ENCODE peak calls at places on chromosomes 13 and 19, in ten cellular contexts. One of them, this sample, is unnamed.
A peak's percentile ranks its signal among the peaks of the same experiment; 100 is the strongest.

GRCh38 chr13:110319774-110320509 is 12.9 kb downstream of the COL4A2 start:
- DNase-seq in activated B cell treated with CpG ODN at 0.5 μM for 24 hours: no peak
- DNase-seq in HFF-Myc: no peak
- DNase-seq in AG10803: peak; percentile 77
- DNase-seq in heart right ventricle: no peak
- DNase-seq in AG04449: no peak
- DNase-seq in OCI-LY7: no peak
- DNase-seq in GM12865: no peak
- DNase-seq in GM12864: no peak
- DNase-seq in fibroblast of villous mesenchyme: peak; percentile 84
- DNase-seq in this sample: peak; percentile 54

GRCh38 chr13:27427663-27428062 is 3.2 kb downstream of the GTF3A start:
- DNase-seq in OCI-LY7: no peak
- DNase-seq in HFF-Myc: no peak
- DNase-seq in heart right ventricle: no peak
- DNase-seq in GM12864: no peak
- DNase-seq in fibroblast of villous mesenchyme: no peak
- DNase-seq in GM12865: no peak
- DNase-seq in AG04449: no peak
- DNase-seq in AG10803: peak; percentile 45
- DNase-seq in activated B cell treated with CpG ODN at 0.5 μM for 24 hours: no peak
- DNase-seq in this sample: no peak

GRCh38 chr19:15479391-15480345 is at the start of gene PGLYRP2:
- DNase-seq in OCI-LY7: no peak
- DNase-seq in GM12865: no peak
- DNase-seq in AG04449: no peak
- DNase-seq in HFF-Myc: no peak
- DNase-seq in GM12864: no peak
- DNase-seq in activated B cell treated with CpG ODN at 0.5 μM for 24 hours: no peak
- DNase-seq in fibroblast of villous mesenchyme: no peak
- DNase-seq in AG10803: no peak
- DNase-seq in heart right ventricle: peak; percentile 29
- DNase-seq in this sample: no peak

GRCh38 chr13:100789025-100789424 is 114.4 kb upstream of the TMTC4 start:
- DNase-seq in heart right ventricle: no peak
- DNase-seq in activated B cell treated with CpG ODN at 0.5 μM for 24 hours: no peak
- DNase-seq in fibroblast of villous mesenchyme: no peak
- DNase-seq in AG04449: no peak
- DNase-seq in AG10803: no peak
- DNase-seq in OCI-LY7: no peak
- DNase-seq in GM12864: no peak
- DNase-seq in HFF-Myc: no peak
- DNase-seq in GM12865: no peak
- DNase-seq in this sample: no peak

GRCh38 chr13:111893071-111893606 is 173.8 kb upstream of the SOX1 start:
- DNase-seq in OCI-LY7: no peak
- DNase-seq in activated B cell treated with CpG ODN at 0.5 μM for 24 hours: no peak
- DNase-seq in GM12865: no peak
- DNase-seq in heart right ventricle: no peak
- DNase-seq in GM12864: no peak
- DNase-seq in AG10803: no peak
- DNase-seq in fibroblast of villous mesenchyme: no peak
- DNase-seq in HFF-Myc: no peak
- DNase-seq in AG04449: no peak
- DNase-seq in this sample: peak; percentile 75

GRCh38 chr19:47253467-47253881 is 2.9 kb upstream of the CCDC9 start:
- DNase-seq in fibroblast of villous mesenchyme: peak; percentile 68
- DNase-seq in AG04449: peak; percentile 69
- DNase-seq in GM12865: no peak
- DNase-seq in GM12864: no peak
- DNase-seq in activated B cell treated with CpG ODN at 0.5 μM for 24 hours: no peak
- DNase-seq in OCI-LY7: no peak
- DNase-seq in AG10803: peak; percentile 87
- DNase-seq in HFF-Myc: no peak
- DNase-seq in heart right ventricle: no peak
- DNase-seq in this sample: no peak

GRCh38 chr19:29526730-29527499 is 1.1 kb downstream of the VSTM2B start:
- DNase-seq in OCI-LY7: no peak
- DNase-seq in heart right ventricle: no peak
- DNase-seq in AG04449: no peak
- DNase-seq in HFF-Myc: no peak
- DNase-seq in GM12865: no peak
- DNase-seq in activated B cell treated with CpG ODN at 0.5 μM for 24 hours: no peak
- DNase-seq in AG10803: no peak
- DNase-seq in fibroblast of villous mesenchyme: no peak
- DNase-seq in GM12864: no peak
- DNase-seq in this sample: no peak

GRCh38 chr13:32650705-32651311 is 64.6 kb downstream of the PDS5B start:
- DNase-seq in AG10803: peak; percentile 63
- DNase-seq in HFF-Myc: peak; percentile 47
- DNase-seq in OCI-LY7: peak; percentile 75
- DNase-seq in AG04449: no peak
- DNase-seq in GM12865: peak; percentile 86
- DNase-seq in fibroblast of villous mesenchyme: peak; percentile 75
- DNase-seq in heart right ventricle: no peak
- DNase-seq in GM12864: peak; percentile 60
- DNase-seq in activated B cell treated with CpG ODN at 0.5 μM for 24 hours: no peak
- DNase-seq in this sample: no peak

GRCh38 chr13:112532837-112533745 is 54.9 kb downstream of the TUBGCP3 start:
- DNase-seq in HFF-Myc: no peak
- DNase-seq in heart right ventricle: no peak
- DNase-seq in AG10803: no peak
- DNase-seq in activated B cell treated with CpG ODN at 0.5 μM for 24 hours: no peak
- DNase-seq in AG04449: no peak
- DNase-seq in fibroblast of villous mesenchyme: no peak
- DNase-seq in GM12865: no peak
- DNase-seq in OCI-LY7: no peak
- DNase-seq in GM12864: no peak
- DNase-seq in this sample: no peak

GRCh38 chr19:23070353-23070781 is 46.5 kb upstream of the ZNF730 start:
- DNase-seq in GM12864: no peak
- DNase-seq in heart right ventricle: peak; percentile 33
- DNase-seq in AG04449: no peak
- DNase-seq in OCI-LY7: no peak
- DNase-seq in activated B cell treated with CpG ODN at 0.5 μM for 24 hours: no peak
- DNase-seq in HFF-Myc: peak; percentile 26
- DNase-seq in GM12865: peak; percentile 2
- DNase-seq in fibroblast of villous mesenchyme: peak; percentile 39
- DNase-seq in AG10803: peak; percentile 30
- DNase-seq in this sample: no peak

GRCh38 chr13:61898207-61898606 is 482.6 kb upstream of the PCDH20 start:
- DNase-seq in OCI-LY7: no peak
- DNase-seq in GM12864: no peak
- DNase-seq in activated B cell treated with CpG ODN at 0.5 μM for 24 hours: no peak
- DNase-seq in HFF-Myc: no peak
- DNase-seq in AG04449: no peak
- DNase-seq in fibroblast of villous mesenchyme: no peak
- DNase-seq in AG10803: no peak
- DNase-seq in GM12865: no peak
- DNase-seq in heart right ventricle: no peak
- DNase-seq in this sample: no peak

DNA sequence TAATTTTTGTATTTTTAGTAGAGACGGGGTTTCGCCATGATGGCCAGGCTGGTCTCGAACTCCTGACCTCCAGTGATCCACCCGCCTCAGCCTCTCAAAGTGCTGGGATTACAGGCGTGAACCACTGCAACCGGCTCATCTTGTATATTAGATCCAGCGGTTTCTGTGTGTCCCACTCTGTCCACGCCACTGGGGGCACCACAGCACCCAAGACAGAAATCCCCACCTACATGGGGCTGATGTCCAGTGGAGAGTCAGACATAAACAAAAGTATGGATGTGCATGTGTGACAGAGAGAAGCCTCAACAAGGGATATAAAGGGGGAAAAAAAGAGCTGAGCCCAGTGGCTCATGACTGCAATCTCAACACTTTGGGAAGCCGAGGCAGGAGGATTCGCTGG is 65.8 kb upstream of the ADGRE5 start:
- DNase-seq in GM12864: no peak
- DNase-seq in AG04449: no peak
- DNase-seq in GM12865: no peak
- DNase-seq in fibroblast of villous mesenchyme: no peak
- DNase-seq in HFF-Myc: no peak
- DNase-seq in activated B cell treated with CpG ODN at 0.5 μM for 24 hours: no peak
- DNase-seq in OCI-LY7: no peak
- DNase-seq in AG10803: no peak
- DNase-seq in heart right ventricle: no peak
- DNase-seq in this sample: no peak
- TF ChIP-seq CTCF in GM12864: peak; percentile 1
- TF ChIP-seq CTCF in AG04449: no peak
- TF ChIP-seq CTCF in GM12865: no peak
- TF ChIP-seq CTCF in fibroblast of villous mesenchyme: no peak
- TF ChIP-seq CTCF in HFF-Myc: peak; percentile 18
- TF ChIP-seq CTCF in activated B cell treated with CpG ODN at 0.5 μM for 24 hours: no peak
- TF ChIP-seq CTCF in OCI-LY7: no peak
- TF ChIP-seq CTCF in AG10803: peak; percentile 7
- TF ChIP-seq CTCF in heart right ventricle: no peak
- TF ChIP-seq CTCF in this sample: peak; percentile 43

GRCh38 chr13:29564828-29565227 is 30.7 kb downstream of the SLC7A1 start:
- DNase-seq in fibroblast of villous mesenchyme: no peak
- DNase-seq in activated B cell treated with CpG ODN at 0.5 μM for 24 hours: no peak
- DNase-seq in OCI-LY7: no peak
- DNase-seq in GM12865: no peak
- DNase-seq in HFF-Myc: no peak
- DNase-seq in GM12864: no peak
- DNase-seq in AG10803: no peak
- DNase-seq in AG04449: no peak
- DNase-seq in heart right ventricle: no peak
- DNase-seq in this sample: no peak
- TF ChIP-seq CTCF in fibroblast of villous mesenchyme: peak; percentile 18
- TF ChIP-seq CTCF in activated B cell treated with CpG ODN at 0.5 μM for 24 hours: no peak
- TF ChIP-seq CTCF in OCI-LY7: no peak
- TF ChIP-seq CTCF in GM12865: no peak
- TF ChIP-seq CTCF in HFF-Myc: no peak
- TF ChIP-seq CTCF in GM12864: no peak
- TF ChIP-seq CTCF in AG10803: no peak
- TF ChIP-seq CTCF in AG04449: no peak
- TF ChIP-seq CTCF in heart right ventricle: no peak
- TF ChIP-seq CTCF in this sample: no peak

DNA sequence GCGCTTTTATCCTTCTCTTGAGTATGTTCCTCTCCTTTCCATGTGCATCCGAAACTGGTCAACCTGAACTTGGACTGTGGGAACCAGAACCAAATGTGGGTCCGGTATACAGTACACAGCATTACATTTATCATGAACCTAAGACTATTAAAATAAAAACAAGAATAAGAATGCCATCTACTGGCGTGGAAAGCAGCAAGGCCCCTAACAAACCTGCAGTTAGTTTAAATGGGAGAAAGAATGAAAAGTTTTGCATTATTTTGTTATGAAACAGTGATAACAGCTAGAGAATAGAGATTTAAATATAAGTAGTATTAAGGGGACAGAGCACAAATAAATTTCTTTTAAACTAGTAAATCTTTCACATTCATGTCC is 159.5 kb downstream of the RBM26 start:
- DNase-seq in fibroblast of villous mesenchyme: no peak
- DNase-seq in GM12865: peak; percentile 14
- DNase-seq in heart right ventricle: no peak
- DNase-seq in HFF-Myc: no peak
- DNase-seq in AG04449: no peak
- DNase-seq in AG10803: no peak
- DNase-seq in GM12864: peak; percentile 5
- DNase-seq in activated B cell treated with CpG ODN at 0.5 μM for 24 hours: no peak
- DNase-seq in OCI-LY7: peak; percentile 34
- DNase-seq in this sample: no peak
- TF ChIP-seq CTCF in fibroblast of villous mesenchyme: no peak
- TF ChIP-seq CTCF in GM12865: peak; percentile 22
- TF ChIP-seq CTCF in heart right ventricle: no peak
- TF ChIP-seq CTCF in HFF-Myc: no peak
- TF ChIP-seq CTCF in AG04449: no peak
- TF ChIP-seq CTCF in AG10803: no peak
- TF ChIP-seq CTCF in GM12864: peak; percentile 35
- TF ChIP-seq CTCF in activated B cell treated with CpG ODN at 0.5 μM for 24 hours: no peak
- TF ChIP-seq CTCF in OCI-LY7: peak; percentile 81
- TF ChIP-seq CTCF in this sample: no peak

DNA sequence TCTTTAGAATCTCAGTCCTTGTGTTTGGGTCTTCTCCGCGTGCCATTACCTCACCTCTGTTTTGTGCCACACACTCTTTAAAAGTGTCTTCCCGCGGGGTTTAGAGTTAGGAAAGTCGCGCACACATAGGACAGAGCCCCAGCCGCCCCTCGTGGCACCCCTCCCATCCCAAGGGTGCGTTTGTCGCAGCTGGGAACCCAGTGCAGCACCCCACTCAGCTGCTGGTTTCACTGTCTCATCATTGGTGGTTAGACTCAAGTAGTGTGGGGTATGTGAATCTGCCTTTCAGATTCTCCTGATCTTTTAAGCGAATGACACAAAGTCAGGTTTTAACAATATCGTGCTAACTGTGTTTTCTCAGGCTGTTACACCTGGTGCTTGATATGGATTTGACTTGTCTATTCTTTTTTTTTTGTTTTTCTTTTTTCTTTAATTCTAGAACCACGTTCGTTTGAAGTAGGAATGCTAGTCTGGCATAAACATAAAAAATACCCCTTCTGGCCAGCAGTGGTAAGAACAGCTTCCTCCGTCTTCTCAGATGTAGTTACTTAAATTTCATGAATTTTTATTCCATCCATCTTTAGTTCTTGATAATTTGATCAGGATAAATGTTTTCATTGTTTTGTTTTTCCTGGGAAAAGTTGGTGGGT is 19.5 kb upstream of the NDUFS7 start:
- DNase-seq in AG10803: no peak
- DNase-seq in GM12864: no peak
- DNase-seq in AG04449: no peak
- DNase-seq in fibroblast of villous mesenchyme: no peak
- DNase-seq in activated B cell treated with CpG ODN at 0.5 μM for 24 hours: no peak
- DNase-seq in heart right ventricle: no peak
- DNase-seq in OCI-LY7: no peak
- DNase-seq in GM12865: no peak
- DNase-seq in HFF-Myc: no peak
- DNase-seq in this sample: no peak
- TF ChIP-seq CTCF in AG10803: peak; percentile 41
- TF ChIP-seq CTCF in GM12864: no peak
- TF ChIP-seq CTCF in AG04449: no peak
- TF ChIP-seq CTCF in fibroblast of villous mesenchyme: peak; percentile 18
- TF ChIP-seq CTCF in activated B cell treated with CpG ODN at 0.5 μM for 24 hours: no peak
- TF ChIP-seq CTCF in heart right ventricle: no peak
- TF ChIP-seq CTCF in OCI-LY7: peak; percentile 63
- TF ChIP-seq CTCF in GM12865: no peak
- TF ChIP-seq CTCF in HFF-Myc: no peak
- TF ChIP-seq CTCF in this sample: peak; percentile 68

DNA sequence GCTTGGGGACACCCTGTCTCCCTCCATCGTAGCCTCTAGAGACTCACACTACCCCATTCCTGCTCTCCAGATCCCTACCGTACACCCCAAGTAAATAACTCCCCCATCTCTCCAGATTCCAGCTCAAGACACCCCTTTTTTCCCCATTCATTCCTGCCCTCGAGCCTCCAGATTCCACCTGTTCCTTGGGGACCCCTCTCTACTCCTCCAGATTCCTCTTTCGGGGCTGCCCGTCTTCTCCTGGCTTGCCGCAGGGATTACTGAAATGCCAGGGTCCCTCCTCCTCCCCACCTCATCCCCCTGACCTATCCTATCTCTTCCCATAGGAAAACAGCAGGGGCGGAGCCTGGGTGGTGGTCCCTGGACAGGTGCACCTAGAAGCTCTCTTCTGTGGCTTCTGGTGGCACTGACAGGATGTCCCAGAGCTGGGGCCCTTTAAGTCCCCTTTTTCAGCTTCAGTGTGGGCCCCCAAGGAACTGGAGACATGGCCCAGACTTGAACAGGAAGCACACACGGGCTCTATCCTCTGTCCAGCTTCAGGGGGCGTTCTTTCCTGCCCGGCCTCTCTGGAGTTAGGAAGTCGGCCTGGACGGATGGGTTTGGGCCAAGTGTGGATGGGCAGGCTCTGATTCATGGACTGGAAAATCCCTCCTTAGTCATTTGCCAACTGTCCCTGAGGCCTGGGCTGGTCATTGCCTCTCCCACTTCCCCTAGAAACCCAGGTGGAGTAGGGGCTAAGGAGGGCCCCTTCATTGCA is 1.2 kb downstream of the ZSWIM4 start:
- DNase-seq in fibroblast of villous mesenchyme: peak; percentile 94
- DNase-seq in activated B cell treated with CpG ODN at 0.5 μM for 24 hours: no peak
- DNase-seq in GM12865: peak; percentile 65
- DNase-seq in heart right ventricle: peak; percentile 70
- DNase-seq in GM12864: no peak
- DNase-seq in OCI-LY7: peak; percentile 45
- DNase-seq in AG04449: peak; percentile 80
- DNase-seq in HFF-Myc: peak; percentile 85
- DNase-seq in AG10803: peak; percentile 95
- DNase-seq in this sample: no peak
- TF ChIP-seq CTCF in fibroblast of villous mesenchyme: peak; percentile 44
- TF ChIP-seq CTCF in activated B cell treated with CpG ODN at 0.5 μM for 24 hours: no peak
- TF ChIP-seq CTCF in GM12865: no peak
- TF ChIP-seq CTCF in heart right ventricle: peak; percentile 11
- TF ChIP-seq CTCF in GM12864: no peak
- TF ChIP-seq CTCF in OCI-LY7: no peak
- TF ChIP-seq CTCF in AG04449: peak; percentile 47
- TF ChIP-seq CTCF in HFF-Myc: peak; percentile 39
- TF ChIP-seq CTCF in AG10803: peak; percentile 53
- TF ChIP-seq CTCF in this sample: no peak

This sample was measured in type B pancreatic cell.